ENCODE peak calls at places on chromosomes 4 and X, in five cellular contexts. E is mesenchymal stem cell, I is GM23338, H is fibroblast of lung, B is PC-9. Q is an unnamed sample. For H3K27me3, the result is how much of the 10 kb centered on the place peaks cover.

GRCh38 chrX:139563251-139563650 is 32.7 kb downstream of the F9 start:
- DNase-seq in B (no peak), I (no peak), H (no peak), E (no peak), Q (no peak)

GRCh38 chrX:118566359-118566758 is 70.7 kb downstream of the DOCK11 start:
- DNase-seq in E (no peak), H (no peak), B (no peak), I (no peak), Q (no peak)

GRCh38 chr4:128519163-128519810 is 231.7 kb upstream of the PGRMC2 start:
- DNase-seq in H (peak), B (no peak), I (no peak), E (no peak), Q (no peak)

GRCh38 chr4:146269228-146269653 is 54.9 kb downstream of the REELD1 start:
- DNase-seq in I (no peak), B (no peak), H (no peak), E (no peak), Q (no peak)

GRCh38 chrX:65933085-65933589 is 106.7 kb downstream of the VSIG4 start:
- DNase-seq in H (no peak), I (no peak), B (no peak), E (no peak), Q (no peak)

GRCh38 chr4:180521181-180521580 is 1722.0 kb upstream of the TENM3 start:
- DNase-seq in I (no peak), B (no peak), E (no peak), H (no peak), Q (no peak)

GRCh38 chrX:55135171-55135570 is 46.4 kb downstream of the PAGE2 start:
- DNase-seq in H (peak), B (peak), E (peak), I (peak), Q (peak)

GRCh38 chr4:181308476-181309170 is 934.6 kb upstream of the TENM3 start:
- DNase-seq in B (no peak), H (no peak), I (peak), E (no peak), Q (no peak)

GRCh38 chr4:152974732-152975614 is 38.9 kb downstream of the FHDC1 start:
- DNase-seq in I (no peak), E (no peak), B (no peak), H (no peak), Q (no peak)

GRCh38 chr4:101818362-101818761 is 27.8 kb downstream of the BANK1 start:
- DNase-seq in H (no peak), I (no peak), E (peak), B (no peak), Q (no peak)

GRCh38 chr4:88908521-88908920 is 148.5 kb downstream of the FAM13A start:
- DNase-seq in I (no peak), B (no peak), H (no peak), E (no peak), Q (no peak)

GRCh38 chr4:142582340-142582739 is 263.8 kb downstream of the INPP4B start:
- DNase-seq in H (no peak), B (no peak), I (no peak), E (no peak), Q (no peak)

GRCh38 chrX:151825927-151826471 is 86.7 kb upstream of the MAGEA4 start:
- DNase-seq in H (peak), B (peak), E (peak), I (peak), Q (peak)

GRCh38 chr4:81260443-81261102 is 45.6 kb upstream of the PRKG2 start:
- DNase-seq in B (no peak), E (no peak), I (peak), H (no peak), Q (no peak)

GRCh38 chrX:2547746-2548145 is 47.0 kb upstream of the DHRSX start:
- DNase-seq in E (no peak), H (no peak), I (no peak), B (no peak), Q (no peak)

GRCh38 chr4:143512978-143513313 is 556 bp upstream of the SMARCA5 start:
- DNase-seq in I (no peak), E (no peak), H (no peak), B (no peak), Q (no peak)

DNA sequence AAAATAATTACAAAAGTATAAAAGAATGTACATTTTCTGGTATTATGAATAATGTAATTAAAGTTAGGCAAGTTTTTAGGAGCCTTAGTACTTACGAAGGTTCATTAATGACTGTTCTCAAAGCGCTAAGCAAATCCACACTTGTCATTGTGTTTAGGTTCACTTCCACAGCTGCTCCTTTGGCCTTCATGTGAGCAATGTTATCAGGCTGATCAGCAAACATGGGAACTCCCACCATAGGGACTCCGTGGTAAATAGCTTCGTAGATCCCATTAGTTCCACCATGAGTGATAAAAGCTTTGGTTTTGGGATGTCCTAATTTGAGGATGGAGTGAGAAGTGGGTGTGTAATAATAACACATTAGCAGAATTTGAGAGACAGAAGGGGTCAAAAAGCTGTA is 45.1 kb downstream of the UGT2A2 start:
- DNase-seq in E (no peak), I (no peak), H (no peak), B (no peak), Q (peak)
- H2AFZ ChIP-seq in E (no peak), I (peak), H (no peak), B (no peak), Q (peak)

GRCh38 chr4:182843813-182844325 is 73.3 kb downstream of the DCTD start:
- DNase-seq in B (no peak), E (no peak), I (no peak), H (no peak), Q (no peak)
- H3K27ac ChIP-seq in B (no peak), E (no peak), I (no peak), H (no peak), Q (no peak)

GRCh38 chr4:182449186-182449880 is 206.1 kb downstream of the TENM3 start:
- DNase-seq in I (peak), B (no peak), H (peak), E (peak), Q (no peak)
- H3K27me3 ChIP-seq in I (under half), B (under half), H (under half), E (under half), Q (under half)

GRCh38 chrX:133985164-133986007 is at the start of gene GPC3:
- DNase-seq in E (peak), I (peak), B (no peak), H (peak), Q (peak)
- H2AFZ ChIP-seq in E (peak), I (peak), B (no peak), H (no peak), Q (peak)

GRCh38 chrX:40085086-40085551 is 12.6 kb downstream of the BCOR start:
- DNase-seq in I (no peak), H (peak), B (peak), E (peak), Q (peak)

GRCh38 chrX:40083120-40083978 is 14.4 kb downstream of the BCOR start:
- DNase-seq in B (peak), H (no peak), E (no peak), I (peak), Q (peak)

GRCh38 chrX:40085714-40086113 is 12.0 kb downstream of the BCOR start:
- DNase-seq in I (no peak), B (peak), H (no peak), E (no peak), Q (no peak)

GRCh38 chrX:40083979-40084359 is 13.8 kb downstream of the BCOR start:
- DNase-seq in B (no peak), E (no peak), I (no peak), H (no peak), Q (no peak)

GRCh38 chrX:40084471-40084870 is 13.3 kb downstream of the BCOR start:
- DNase-seq in I (no peak), B (no peak), E (no peak), H (no peak), Q (no peak)
- H3K27ac ChIP-seq in I (no peak), B (no peak), E (no peak), H (peak), Q (no peak)

DNA sequence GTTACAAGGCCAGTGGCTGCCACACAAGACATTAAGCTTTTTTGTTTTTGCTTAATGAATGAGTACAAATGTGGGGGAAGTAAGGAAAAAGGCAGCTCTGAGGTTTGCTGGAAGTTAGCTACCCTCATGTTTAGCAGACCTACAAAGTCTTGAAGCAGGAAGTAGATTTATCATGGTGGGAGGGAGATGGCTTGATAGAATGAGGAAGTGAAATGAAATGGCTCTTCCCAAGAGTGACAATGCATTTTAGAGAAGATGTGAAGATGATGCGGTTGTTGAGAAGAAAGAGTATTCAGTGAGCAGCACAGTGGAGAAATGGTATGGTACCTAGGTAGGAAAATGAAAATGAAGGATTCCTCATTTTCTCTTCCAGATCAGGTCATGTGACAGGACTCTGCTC is 108.0 kb downstream of the SLIT2 start:
- DNase-seq in H (no peak), I (no peak), E (no peak), B (no peak), Q (no peak)
- H3K27me3 ChIP-seq in H (under half), I (under half), E (under half), B (under half), Q (under half)

DNA sequence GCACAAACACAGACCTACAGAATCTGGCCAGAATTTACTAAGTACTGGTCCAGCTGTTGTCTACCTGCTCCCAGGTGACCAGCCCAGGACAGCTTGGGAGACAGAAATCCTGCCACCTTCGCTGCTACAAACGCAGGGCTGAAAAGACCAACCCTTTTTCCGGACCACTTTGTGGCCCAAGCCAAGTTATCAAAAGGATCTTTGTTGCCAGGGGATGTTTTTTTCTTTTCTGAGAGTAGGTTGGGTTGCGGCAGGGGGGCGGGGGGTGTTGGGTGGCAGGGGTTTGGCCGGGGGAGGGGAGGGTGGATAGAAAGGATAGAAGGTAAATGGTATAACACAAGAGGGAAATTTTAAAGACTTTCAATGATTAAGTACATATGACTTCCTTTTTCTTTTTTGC is 63.4 kb downstream of the STOX2 start:
- DNase-seq in H (no peak), B (no peak), I (peak), E (no peak), Q (no peak)
- H2AFZ ChIP-seq in H (no peak), B (no peak), I (no peak), E (no peak), Q (no peak)

DNA sequence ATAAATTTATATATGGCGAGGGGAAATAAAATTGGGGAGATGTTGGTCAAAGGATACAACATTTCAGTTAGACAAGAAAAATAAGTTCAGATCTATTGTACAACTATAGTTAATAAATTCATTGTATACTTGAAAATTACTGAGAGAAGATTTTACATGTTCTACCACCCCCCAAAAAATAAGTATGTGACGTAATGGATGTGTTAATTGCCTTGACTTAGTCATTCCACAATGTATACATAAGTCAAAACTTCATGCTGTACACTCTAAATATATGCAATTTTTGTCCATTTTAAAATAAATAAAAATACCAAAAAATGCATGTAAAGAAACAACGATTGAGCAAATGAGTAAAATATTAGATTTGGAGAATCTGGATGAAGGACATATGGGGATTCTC is 1.8 kb downstream of the USP11 start:
- DNase-seq in B (no peak), H (peak), I (no peak), E (no peak), Q (no peak)
- H3K27ac ChIP-seq in B (peak), H (peak), I (peak), E (no peak), Q (peak)

GRCh38 chr4:141458501-141458900 is 177.9 kb upstream of the IL15 start:
- DNase-seq in B (peak), H (peak), I (no peak), E (no peak), Q (no peak)
- H3K27me3 ChIP-seq in B (under half), H (under half), I (under half), E (under half), Q (under half)

Q was measured in hepatocyte.